ENCODE peak calls at places on chromosomes 2 and 18, in four cellular contexts. P is HepG2, W is H1, N is GM12878. T is an unnamed sample.

GRCh38 chr18:36127866-36128845 is 984 bp downstream of the SLC39A6 start:
- DNase-seq in W (no peak), N (no peak), P (peak; percentile 23), T (peak; percentile 40)

GRCh38 chr2:199851886-199852285 is 894 bp upstream of the FTCDNL1 start:
- DNase-seq in W (no peak), P (no peak), N (no peak), T (no peak)

GRCh38 chr2:17934721-17935120 is 56.3 kb downstream of the KCNS3 start:
- DNase-seq in N (no peak), P (no peak), W (no peak), T (no peak)

GRCh38 chr18:36635414-36636096 is 193.2 kb downstream of the TPGS2 start:
- DNase-seq in P (no peak), N (peak; percentile 79), W (no peak), T (no peak)

GRCh38 chr2:231751042-231751815 is 29.9 kb downstream of the PDE6D start:
- DNase-seq in W (no peak), P (no peak), N (no peak), T (no peak)

GRCh38 chr18:63619661-63620060 is 24.4 kb downstream of the SERPINB4 start:
- DNase-seq in W (no peak), N (no peak), P (no peak), T (no peak)

GRCh38 chr2:219500135-219500534 is 1.4 kb downstream of the GMPPA start:
- DNase-seq in W (no peak), P (peak; percentile 43), N (no peak), T (no peak)

GRCh38 chr2:190562121-190562520 is 27.6 kb upstream of the NEMP2 start:
- DNase-seq in W (no peak), N (no peak), P (no peak), T (no peak)

GRCh38 chr2:121804340-121804739 is 48.9 kb downstream of the TSN start:
- DNase-seq in W (no peak), N (peak; percentile 45), P (no peak), T (no peak)

GRCh38 chr18:60259052-60259681 is 113.4 kb downstream of the MC4R start:
- DNase-seq in N (no peak), P (no peak), W (no peak), T (no peak)
- TF ChIP-seq BRCA1 in N (no peak), P (no peak), W (no peak), T (no peak)

GRCh38 chr2:136901732-136902131 is 136.4 kb downstream of the THSD7B start:
- DNase-seq in P (no peak), W (no peak), N (no peak), T (no peak)
- TF ChIP-seq BRCA1 in P (no peak), W (no peak), N (no peak), T (no peak)

GRCh38 chr2:238785528-238785860 is 62.4 kb upstream of the TWIST2 start:
- DNase-seq in N (no peak), W (no peak), P (no peak), T (no peak)

GRCh38 chr2:238786379-238786778 is 61.5 kb upstream of the TWIST2 start:
- DNase-seq in W (no peak), N (no peak), P (no peak), T (no peak)

GRCh38 chr2:238786792-238787490 is 60.9 kb upstream of the TWIST2 start:
- DNase-seq in N (no peak), W (no peak), P (no peak), T (no peak)

GRCh38 chr2:238787507-238787906 is 60.4 kb upstream of the TWIST2 start:
- DNase-seq in W (no peak), N (no peak), P (no peak), T (no peak)

DNA sequence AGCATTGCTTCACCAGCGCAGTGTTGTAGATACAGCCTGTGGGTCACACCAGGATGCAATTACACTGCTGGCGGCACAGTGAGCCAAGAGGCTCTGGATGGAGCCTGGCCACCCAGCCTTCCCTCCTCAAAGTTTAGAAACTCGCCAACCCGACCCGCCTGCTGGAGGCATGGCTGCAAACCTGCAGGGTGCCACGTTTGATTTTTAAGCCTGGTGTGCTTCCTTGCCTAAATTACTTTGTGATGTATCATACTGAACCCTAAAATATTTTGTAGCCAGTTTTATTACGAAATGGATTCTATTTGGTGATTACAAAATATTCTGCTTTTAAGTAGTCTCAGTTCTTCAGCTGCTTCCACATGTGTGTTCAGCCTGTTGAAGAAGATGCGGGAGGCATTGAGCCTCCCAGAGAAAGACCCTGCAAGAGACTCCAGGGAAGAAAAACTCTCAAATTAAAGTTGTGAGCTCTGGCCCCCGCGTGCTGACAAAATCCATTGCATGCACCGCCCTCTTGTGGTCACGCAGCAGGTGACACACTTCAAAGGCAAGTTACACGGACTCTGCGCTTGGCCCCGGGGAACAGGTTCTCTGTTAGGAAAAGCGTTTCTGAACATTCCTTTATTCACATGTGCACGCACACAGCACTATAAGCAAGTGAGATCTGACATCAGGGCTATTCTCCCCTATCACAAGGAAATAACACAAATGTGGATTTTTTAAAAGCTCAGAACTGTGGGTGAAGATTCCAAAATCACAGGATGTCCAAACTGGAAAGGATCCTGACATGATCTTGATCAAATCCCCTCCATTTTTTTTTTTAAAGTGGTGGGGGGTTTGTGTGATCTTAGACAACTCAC is 63.0 kb upstream of the TWIST2 start:
- DNase-seq in N (no peak), P (peak; percentile 48), W (no peak), T (peak; percentile 49)
- TF ChIP-seq BRCA1 in N (no peak), P (no peak), W (no peak), T (no peak)

GRCh38 chr2:176527141-176527901 is 258.1 kb downstream of the MTX2 start:
- DNase-seq in N (no peak), W (no peak), P (no peak), T (no peak)

GRCh38 chr2:176518823-176519222 is 249.6 kb downstream of the MTX2 start:
- DNase-seq in W (no peak), P (no peak), N (no peak), T (no peak)

GRCh38 chr2:176521860-176522259 is 252.6 kb downstream of the MTX2 start:
- DNase-seq in P (no peak), W (no peak), N (no peak), T (no peak)

GRCh38 chr2:176525058-176525457 is 255.8 kb downstream of the MTX2 start:
- DNase-seq in N (no peak), W (no peak), P (no peak), T (no peak)

DNA sequence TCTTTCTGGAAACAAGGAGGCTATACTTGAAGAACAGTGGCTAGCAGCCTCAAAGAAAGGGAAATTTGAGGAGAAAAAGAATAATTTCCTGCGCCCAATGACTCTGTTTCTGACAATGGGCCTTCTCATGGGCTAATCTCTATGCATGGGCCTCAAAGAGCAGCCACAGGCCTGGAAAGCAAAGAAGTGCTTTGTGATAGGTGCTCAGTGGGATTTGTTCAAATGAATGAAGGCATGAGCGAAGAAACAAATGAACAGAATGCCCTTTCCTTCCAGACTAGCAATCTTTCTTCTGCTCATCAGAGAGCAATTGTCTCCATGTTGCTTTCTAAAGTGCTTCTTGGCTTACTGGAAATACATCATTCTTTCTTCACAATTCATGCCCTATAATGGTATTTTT is 253.0 kb downstream of the MTX2 start:
- DNase-seq in W (no peak), N (no peak), P (no peak), T (no peak)
- TF ChIP-seq BRCA1 in W (no peak), N (no peak), P (no peak), T (no peak)

GRCh38 chr18:52367962-52368745 is 28.2 kb downstream of the DCC start:
- DNase-seq in N (no peak), W (no peak), P (no peak), T (no peak)

GRCh38 chr18:52376104-52376503 is 36.1 kb downstream of the DCC start:
- DNase-seq in N (no peak), P (no peak), W (no peak), T (no peak)

GRCh38 chr18:52370841-52371240 is 30.8 kb downstream of the DCC start:
- DNase-seq in W (no peak), P (no peak), N (no peak), T (no peak)
- TF ChIP-seq BRCA1 in W (no peak), P (no peak), N (no peak), T (no peak)

DNA sequence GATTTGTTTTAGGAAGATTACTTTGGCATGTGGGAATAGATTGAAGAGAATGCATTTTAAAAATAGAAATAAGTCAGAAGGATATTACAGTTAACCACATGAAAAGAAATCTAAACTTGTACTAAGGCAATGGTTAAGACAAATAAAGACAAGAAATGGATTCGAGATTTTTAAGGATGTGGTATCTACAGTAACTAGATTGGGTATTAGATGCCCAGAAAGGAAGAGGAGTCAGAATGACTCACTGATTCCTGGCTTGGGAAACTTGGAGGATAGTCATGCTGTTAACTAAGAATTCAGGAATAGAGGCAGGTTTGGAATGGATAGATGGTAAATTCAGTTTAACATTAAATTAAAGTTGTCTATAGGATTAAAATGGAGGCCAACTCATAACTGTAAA is 55.9 kb downstream of the METTL4 start:
- DNase-seq in W (no peak), N (no peak), P (no peak), T (no peak)
- TF ChIP-seq BRCA1 in W (no peak), N (no peak), P (no peak), T (no peak)

GRCh38 chr2:225615514-225615913 is 216.0 kb downstream of the NYAP2 start:
- DNase-seq in P (no peak), W (no peak), N (no peak), T (no peak)

GRCh38 chr2:225616372-225616771 is 216.9 kb downstream of the NYAP2 start:
- DNase-seq in P (no peak), N (no peak), W (no peak), T (no peak)

GRCh38 chr2:225616848-225617247 is 217.3 kb downstream of the NYAP2 start:
- DNase-seq in P (no peak), W (no peak), N (no peak), T (no peak)

GRCh38 chr2:225614915-225615314 is 215.4 kb downstream of the NYAP2 start:
- DNase-seq in P (no peak), N (no peak), W (no peak), T (no peak)

GRCh38 chr2:225612636-225613035 is 213.1 kb downstream of the NYAP2 start:
- DNase-seq in P (no peak), W (no peak), N (no peak), T (no peak)
- TF ChIP-seq BRCA1 in P (no peak), W (no peak), N (no peak), T (no peak)

T was measured in K562.